ENCODE peak calls at places on chromosomes 4 and X, in four cellular contexts. S is CD4-positive, alpha-beta T cell; V is iPS-NIHi11; H is H7. Q is an unnamed sample.

GRCh38 chr4:150310159-150310895 is 232.1 kb downstream of the DCLK2 start:
- DNase-seq in V (no peak), S (no peak), H (no peak), Q (peak; percentile 8)

GRCh38 chr4:96598465-96598864 is 758.6 kb downstream of the PDHA2 start:
- DNase-seq in H (peak; percentile 6), S (no peak), V (no peak), Q (no peak)

GRCh38 chrX:133985164-133986007 is at the start of gene GPC3:
- DNase-seq in H (peak; percentile 93), V (peak; percentile 85), S (peak; percentile 35), Q (peak; percentile 45)

GRCh38 chr4:7287918-7288280 is 95.6 kb downstream of the SORCS2 start:
- DNase-seq in S (no peak), H (no peak), V (no peak), Q (no peak)

GRCh38 chr4:93199492-93199891 is 629.1 kb upstream of the ATOH1 start:
- DNase-seq in H (peak; percentile 66), S (no peak), V (peak; percentile 80), Q (peak; percentile 60)

GRCh38 chr4:126572264-126572663 is 1060.5 kb upstream of the INTU start:
- DNase-seq in V (no peak), H (no peak), S (no peak), Q (no peak)

GRCh38 chrX:100928660-100929613 is at the start of gene XKRX:
- DNase-seq in H (peak; percentile 79), V (peak; percentile 70), S (peak; percentile 32), Q (peak; percentile 61)

GRCh38 chr4:119011607-119011988 is 122.9 kb downstream of the SYNPO2 start:
- DNase-seq in H (no peak), V (no peak), S (no peak), Q (no peak)

GRCh38 chrX:40449396-40449795 is 131.4 kb upstream of the ATP6AP2 start:
- DNase-seq in S (no peak), V (no peak), H (no peak), Q (peak; percentile 67)

GRCh38 chrX:100363926-100364325 is 46.1 kb downstream of the PCDH19 start:
- DNase-seq in S (no peak), V (no peak), H (peak; percentile 20), Q (no peak)

GRCh38 chr4:97942951-97943350 is 200.3 kb downstream of the STPG2 start:
- DNase-seq in H (no peak), S (no peak), V (no peak), Q (peak; percentile 68)

GRCh38 chrX:2608638-2609430 is 82.3 kb upstream of the CD99 start:
- DNase-seq in H (peak; percentile 95), V (peak; percentile 87), S (peak; percentile 88), Q (peak; percentile 90)

GRCh38 chr4:79588679-79589078 is 180.7 kb upstream of the GK2 start:
- DNase-seq in H (no peak), S (no peak), V (no peak), Q (peak; percentile 64)

GRCh38 chr4:84578540-84579409 is 4.2 kb upstream of the CDS1 start:
- DNase-seq in S (no peak), H (no peak), V (no peak), Q (peak; percentile 80)

GRCh38 chr4:184283659-184284335 is 66.1 kb upstream of the ENPP6 start:
- DNase-seq in S (no peak), V (no peak), H (peak; percentile 23), Q (no peak)

GRCh38 chr4:102871772-102872171 is 3.0 kb downstream of the CISD2 start:
- DNase-seq in V (no peak), H (no peak), S (no peak), Q (no peak)

GRCh38 chrX:119734897-119735339 is 23.5 kb upstream of the SOWAHD start:
- DNase-seq in S (no peak), V (no peak), H (no peak), Q (no peak)

GRCh38 chrX:118251251-118251650 is 94.7 kb upstream of the WDR44 start:
- DNase-seq in H (no peak), V (no peak), S (no peak), Q (no peak)

Q was measured in epithelial cell of esophagus.